ENCODE peak calls at places on chromosomes 12 and 14, in nine cellular contexts. K is GM23338, A is prostate gland, X is sigmoid colon, Q is HCT116, S is endothelial cell of umbilical vein, C is stomach, R is breast epithelium, D is HL-60. N is an unnamed sample.

GRCh38 chr12:75977952-75978671 is 53.5 kb downstream of the PHLDA1 start:
- DNase-seq in K (peak), A (peak), S (peak), D (peak), C (peak), Q (peak), R (peak), X (peak), N (peak)

GRCh38 chr12:83102499-83102898 is 415.8 kb downstream of the TMTC2 start:
- DNase-seq in A (no peak), R (no peak), Q (no peak), D (no peak), S (peak), X (no peak), C (no peak), K (no peak), N (no peak)

GRCh38 chr12:42982828-42983227 is 393.3 kb upstream of the PRICKLE1 start:
- DNase-seq in R (no peak), X (no peak), K (no peak), A (no peak), D (no peak), Q (no peak), S (no peak), C (no peak), N (no peak)

GRCh38 chr12:113246478-113247122 is 25.3 kb downstream of the TPCN1 start:
- DNase-seq in R (no peak), Q (no peak), C (peak), S (no peak), X (no peak), K (peak), D (no peak), A (peak), N (no peak)

GRCh38 chr12:78562358-78563205 is 302.0 kb upstream of the SYT1 start:
- DNase-seq in R (no peak), X (no peak), Q (peak), C (no peak), K (peak), D (no peak), S (peak), A (no peak), N (peak)

GRCh38 chr12:8054821-8055220 is 11.3 kb downstream of the C3AR1 start:
- DNase-seq in S (no peak), R (no peak), Q (no peak), A (no peak), D (no peak), K (no peak), X (no peak), C (no peak), N (no peak)

GRCh38 chr12:116719661-116720060 is 18.2 kb downstream of the SPRING1 start:
- DNase-seq in A (no peak), D (no peak), R (no peak), C (no peak), K (no peak), Q (no peak), X (no peak), S (no peak), N (no peak)

GRCh38 chr14:72682188-72682587 is 211.7 kb downstream of the DPF3 start:
- DNase-seq in X (no peak), Q (no peak), D (no peak), K (no peak), C (no peak), R (no peak), S (no peak), A (no peak), N (no peak)

GRCh38 chr12:75960086-75960910 is 71.3 kb downstream of the PHLDA1 start:
- DNase-seq in A (no peak), S (no peak), Q (no peak), K (peak), R (no peak), D (no peak), X (no peak), C (peak), N (no peak)

GRCh38 chr12:114770323-114770722 is 86.3 kb upstream of the TBX3 start:
- DNase-seq in Q (no peak), S (no peak), X (no peak), K (no peak), A (no peak), C (no peak), D (no peak), R (no peak), N (no peak)

GRCh38 chr12:27525373-27525772 is 1.4 kb downstream of the PPFIBP1 start:
- DNase-seq in R (no peak), S (peak), Q (no peak), D (no peak), A (no peak), K (peak), C (no peak), X (peak), N (no peak)

DNA sequence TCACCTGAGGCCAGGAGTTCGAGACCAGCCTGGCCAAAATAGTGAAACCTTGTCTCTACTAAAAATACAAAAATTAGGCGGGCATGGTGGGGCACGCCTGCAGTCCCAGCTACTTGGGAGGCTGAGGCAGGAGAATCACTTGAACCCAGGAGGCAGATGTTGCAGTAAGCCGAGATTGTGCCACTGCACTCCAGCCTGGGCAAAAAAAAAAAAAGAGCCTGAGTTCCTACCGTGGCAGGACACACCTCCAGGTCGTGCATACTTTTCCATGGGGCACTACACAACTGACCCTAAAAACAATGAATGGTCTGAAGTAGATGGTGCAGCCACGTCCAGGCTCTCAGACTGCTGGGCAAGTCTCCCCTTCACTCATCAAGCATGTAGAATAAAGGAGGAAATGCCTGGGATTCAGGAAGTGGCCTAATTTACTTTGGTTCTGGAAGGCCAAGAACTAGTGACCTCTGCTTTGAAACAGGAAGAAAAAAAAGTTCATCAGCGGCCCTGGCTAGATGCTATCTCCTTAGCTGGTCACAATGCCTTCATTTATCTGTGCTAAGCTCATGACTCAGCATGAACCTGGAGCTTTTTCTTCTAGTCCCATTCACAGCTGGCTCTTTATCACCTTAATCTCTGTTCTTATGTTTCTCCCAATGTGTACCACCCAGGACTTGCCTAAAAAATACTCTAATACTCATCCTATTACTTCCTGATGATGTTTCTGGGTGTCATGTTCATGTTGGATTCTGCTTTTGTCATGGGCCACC is 55.8 kb upstream of the OR6J1 start:
- DNase-seq in K (no peak), C (no peak), S (peak), D (no peak), A (no peak), Q (no peak), X (no peak), R (no peak), N (no peak)
- H3K27ac ChIP-seq in K (no peak), C (no peak), S (peak), D (no peak), A (no peak), Q (no peak), X (no peak), R (no peak), N (no peak)

DNA sequence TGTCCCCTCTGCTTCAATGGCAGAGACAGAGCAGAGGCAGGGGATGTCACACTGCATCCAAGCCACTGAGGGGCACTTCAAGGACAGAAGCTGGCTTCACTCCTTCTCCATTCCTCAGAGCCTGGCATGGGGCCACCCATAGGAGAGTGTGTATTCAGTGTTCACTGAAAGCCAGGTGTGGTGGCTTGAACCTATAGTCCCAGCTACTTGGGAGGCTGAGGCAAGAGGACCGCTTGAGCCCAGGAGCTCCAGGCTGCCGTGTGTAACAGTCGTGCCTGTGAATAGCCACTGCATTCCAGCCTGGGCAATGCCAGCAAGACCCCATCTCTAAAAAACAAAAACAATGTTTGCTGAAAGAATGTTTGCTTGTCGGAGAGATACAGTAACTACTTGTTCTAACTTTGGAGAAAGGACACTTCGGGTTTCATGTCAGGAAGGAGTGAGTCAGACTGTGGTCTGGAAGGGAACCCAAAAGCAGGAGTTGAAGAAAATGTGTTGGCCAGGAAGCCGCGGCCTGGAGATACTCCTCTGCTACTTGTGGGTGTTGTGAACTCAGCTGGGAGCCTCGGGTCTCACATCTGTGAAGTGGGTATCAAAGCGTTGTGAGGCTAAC is 43.4 kb downstream of the ELK3 start:
- DNase-seq in A (no peak), S (peak), D (peak), R (peak), Q (no peak), C (peak), X (peak), K (no peak), N (peak)
- TF ChIP-seq POLR2AphosphoS5 in A (peak), S (peak), D (peak), R (no peak), Q (no peak), C (peak), X (peak), K (no peak), N (no peak)

GRCh38 chr14:101596742-101597141 is 35.4 kb downstream of the DIO3 start:
- DNase-seq in S (no peak), C (no peak), R (no peak), Q (no peak), D (no peak), K (no peak), X (no peak), A (no peak), N (no peak)
- H3K27ac ChIP-seq in S (no peak), C (no peak), R (no peak), Q (no peak), D (no peak), K (no peak), X (no peak), A (no peak), N (no peak)

DNA sequence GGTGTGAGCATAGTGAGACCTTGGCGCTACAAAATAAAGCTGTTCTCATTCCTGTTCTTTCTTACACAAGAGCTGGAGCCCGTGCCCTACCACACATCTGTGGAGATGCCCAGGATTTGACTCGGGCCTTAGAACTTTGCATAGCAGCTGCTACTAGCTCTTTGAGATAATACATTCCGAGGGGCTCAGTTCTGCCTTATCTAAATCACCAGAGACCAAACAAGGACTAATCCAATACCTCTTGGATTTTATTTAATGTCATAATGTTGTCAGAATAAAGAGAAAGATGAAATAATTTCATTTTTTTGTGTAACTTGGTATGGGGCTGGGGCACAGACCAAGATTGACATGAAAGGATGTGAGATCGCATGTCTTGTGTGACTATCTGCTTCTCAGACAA is 7.6 kb downstream of the PNP start:
- DNase-seq in K (no peak), S (no peak), C (no peak), R (no peak), X (no peak), Q (no peak), D (no peak), A (no peak), N (no peak)
- TF ChIP-seq POLR2AphosphoS5 in K (no peak), S (no peak), C (no peak), R (no peak), X (no peak), Q (no peak), D (no peak), A (no peak), N (no peak)

GRCh38 chr14:104799657-104800599 is 973 bp upstream of the ZBTB42 start:
- DNase-seq in S (peak), R (peak), X (peak), D (no peak), C (peak), Q (no peak), A (peak), K (peak), N (no peak)
- H3K27ac ChIP-seq in S (no peak), R (peak), X (peak), D (no peak), C (peak), Q (peak), A (peak), K (no peak), N (peak)

DNA sequence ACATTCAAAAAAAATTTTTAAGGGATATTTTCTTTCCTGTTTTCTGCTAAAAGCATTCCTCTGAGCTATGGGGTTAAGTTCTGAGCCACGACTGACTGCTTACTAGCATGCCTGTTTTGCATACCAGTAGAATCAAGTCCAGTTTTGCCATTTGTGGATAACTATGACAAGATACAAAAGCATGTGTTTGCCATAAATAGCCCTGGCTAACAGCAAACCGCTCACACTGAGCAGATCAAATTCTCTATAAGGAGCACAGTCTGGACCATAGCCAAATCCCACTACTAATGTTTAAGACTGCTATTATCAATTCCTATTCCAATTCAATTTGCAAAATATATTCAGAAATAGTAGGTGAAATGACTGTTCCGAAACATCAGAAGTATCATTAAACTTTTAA is 3.2 kb downstream of the CFL2 start:
- DNase-seq in X (no peak), K (no peak), Q (no peak), D (no peak), R (no peak), A (no peak), S (peak), C (no peak), N (no peak)
- TF ChIP-seq POLR2AphosphoS5 in X (peak), K (no peak), Q (no peak), D (no peak), R (no peak), A (peak), S (no peak), C (peak), N (no peak)

GRCh38 chr14:68926236-68926635 is 52.9 kb downstream of the ACTN1 start:
- DNase-seq in A (no peak), Q (no peak), D (no peak), S (no peak), R (no peak), X (no peak), C (no peak), K (peak), N (no peak)
- H3K27ac ChIP-seq in A (no peak), Q (no peak), D (no peak), S (no peak), R (peak), X (peak), C (peak), K (peak), N (no peak)

DNA sequence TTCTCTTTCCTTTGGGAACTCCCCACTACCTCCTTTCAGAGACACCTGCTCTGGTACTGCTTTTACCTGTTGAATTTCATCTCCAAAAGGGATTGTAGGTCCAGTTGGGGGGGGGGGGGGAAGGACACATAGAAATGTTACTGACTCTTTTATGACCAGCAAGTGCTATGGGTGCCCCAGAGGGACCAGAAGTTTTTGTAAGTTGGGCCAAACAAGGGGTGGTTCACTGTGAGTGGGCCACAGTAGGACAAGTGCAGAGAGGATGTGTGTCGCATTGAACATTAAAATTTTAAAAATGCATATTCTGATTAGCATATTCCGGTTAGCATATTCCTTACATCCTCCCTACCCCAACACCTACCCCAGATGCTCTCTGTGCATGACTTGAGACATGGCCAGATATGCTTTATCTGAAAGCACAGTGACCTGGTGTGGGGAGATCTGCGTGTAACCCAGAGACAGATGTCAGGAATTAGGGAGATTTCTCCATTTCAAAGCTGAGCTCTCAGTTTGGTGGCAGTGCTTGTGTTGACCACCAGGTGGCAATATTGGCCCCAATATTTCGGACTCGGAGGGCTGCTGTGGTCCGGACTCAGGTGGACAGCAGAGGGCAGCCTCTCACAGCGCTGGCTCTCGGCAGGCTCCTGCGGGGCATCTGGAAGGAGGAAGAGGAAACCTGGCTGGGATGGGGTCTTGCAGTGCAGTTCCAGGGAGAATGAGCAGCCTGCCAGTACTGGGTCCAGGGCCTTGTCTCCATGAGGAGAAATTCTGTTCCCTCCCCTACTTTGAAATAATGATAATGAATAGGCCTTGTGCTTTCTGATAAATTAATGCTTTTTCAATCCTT is 1.6 kb upstream of the CEBPE start:
- DNase-seq in S (peak), A (peak), X (peak), K (peak), Q (peak), D (peak), R (peak), C (peak), N (peak)
- TF ChIP-seq POLR2AphosphoS5 in S (no peak), A (peak), X (peak), K (no peak), Q (no peak), D (no peak), R (peak), C (peak), N (no peak)